ENCODE peak calls at places on chromosomes 2 and 18, in four cellular contexts. L, P, K and M are unnamed samples.

GRCh38 chr2:120398961-120399888 is 53.3 kb downstream of the INHBB start:
- DNase-seq in K (no peak), L (no peak), P (no peak), M (no peak)

GRCh38 chr2:96353606-96354095 is 18.1 kb downstream of the NCAPH start:
- DNase-seq in P (no peak), L (peak; percentile 49), K (no peak), M (no peak)

GRCh38 chr2:147033046-147033445 is 811.8 kb upstream of the ACVR2A start:
- DNase-seq in P (no peak), L (no peak), K (peak; percentile 24), M (no peak)

GRCh38 chr2:200662727-200663126 is 76.9 kb downstream of the AOX1 start:
- DNase-seq in L (peak; percentile 26), P (no peak), K (peak; percentile 63), M (no peak)

GRCh38 chr18:9070212-9070611 is 32.3 kb upstream of the NDUFV2 start:
- DNase-seq in K (no peak), L (no peak), P (no peak), M (no peak)

GRCh38 chr18:22168360-22168921 is 948 bp upstream of the GATA6 start:
- DNase-seq in L (no peak), P (no peak), K (no peak), M (no peak)

GRCh38 chr2:45330617-45331016 is 280.4 kb downstream of the SRBD1 start:
- DNase-seq in L (peak; percentile 52), P (no peak), K (no peak), M (no peak)

GRCh38 chr18:22813648-22814328 is 119.3 kb upstream of the RBBP8 start:
- DNase-seq in L (peak; percentile 49), K (peak; percentile 25), P (no peak), M (no peak)

GRCh38 chr2:128589681-128590080 is 271.0 kb upstream of the HS6ST1 start:
- DNase-seq in K (no peak), P (no peak), L (no peak), M (no peak)

GRCh38 chr2:26768759-26769500 is 4.8 kb downstream of the SLC35F6 start:
- DNase-seq in P (no peak), K (peak; percentile 66), L (no peak), M (no peak)

GRCh38 chr2:76599732-76600368 is 889.1 kb upstream of the GCFC2 start:
- DNase-seq in L (peak; percentile 7), K (peak; percentile 39), P (no peak), M (peak; percentile 85)

GRCh38 chr18:49899647-49900330 is 86.5 kb upstream of the ACAA2 start:
- DNase-seq in K (no peak), L (no peak), P (no peak), M (no peak)

GRCh38 chr2:26399781-26400376 is 1.8 kb upstream of the DRC1 start:
- DNase-seq in P (no peak), K (no peak), L (no peak), M (no peak)

GRCh38 chr2:227671170-227671887 is 4.7 kb downstream of the SCYGR5 start:
- DNase-seq in L (no peak), P (no peak), K (peak; percentile 41), M (no peak)